ENCODE peak calls at places on chromosomes 11 and 22, in eight cellular contexts. T is HCT116, E is uterus, J is ovary, S is body of pancreas, A is stomach, F is vagina, M is transverse colon. K is an unnamed sample.

GRCh38 chr11:103988595-103988969 is 47.9 kb upstream of the DDI1 start:
- DNase-seq in F (no peak), E (no peak), J (no peak), M (no peak), A (no peak), S (no peak), T (no peak), K (no peak)

GRCh38 chr11:289706-290620 is 1.0 kb downstream of the PGGHG start:
- DNase-seq in T (no peak), E (peak; percentile 16), M (peak; percentile 13), S (peak; percentile 39), A (no peak), J (no peak), F (no peak), K (no peak)

GRCh38 chr11:120178441-120179070 is 32.3 kb upstream of the OAF start:
- DNase-seq in M (no peak), A (no peak), F (no peak), T (no peak), S (no peak), J (no peak), E (no peak), K (no peak)

GRCh38 chr11:107427569-107428180 is 29.9 kb downstream of the CWF19L2 start:
- DNase-seq in T (no peak), S (no peak), E (no peak), M (no peak), A (no peak), J (no peak), F (no peak), K (no peak)

GRCh38 chr11:7574491-7575129 is 60.8 kb downstream of the PPFIBP2 start:
- DNase-seq in M (no peak), S (no peak), J (no peak), A (no peak), E (no peak), F (no peak), T (no peak), K (no peak)

GRCh38 chr11:95682552-95682951 is 107.0 kb downstream of the FAM76B start:
- DNase-seq in A (no peak), T (no peak), J (no peak), M (no peak), E (no peak), F (no peak), S (no peak), K (no peak)

GRCh38 chr22:33397381-33397907 is 339.3 kb upstream of the SYN3 start:
- DNase-seq in M (no peak), F (no peak), T (no peak), A (no peak), S (no peak), J (no peak), E (no peak), K (no peak)

GRCh38 chr11:45331839-45332485 is 45.8 kb upstream of the SYT13 start:
- DNase-seq in E (no peak), F (peak; percentile 69), S (no peak), M (no peak), A (no peak), T (no peak), J (no peak), K (no peak)

GRCh38 chr11:35487532-35488078 is 37.8 kb downstream of the PAMR1 start:
- DNase-seq in M (no peak), S (peak; percentile 30), J (no peak), T (peak; percentile 22), A (no peak), F (no peak), E (peak; percentile 31), K (no peak)

GRCh38 chr11:44681698-44682097 is 45.1 kb upstream of the TSPAN18 start:
- DNase-seq in A (no peak), E (no peak), S (no peak), F (no peak), M (no peak), T (no peak), J (no peak), K (no peak)

GRCh38 chr11:73314121-73314948 is 6.3 kb downstream of the ARHGEF17 start:
- DNase-seq in E (peak; percentile 68), F (no peak), M (peak; percentile 12), A (no peak), T (no peak), J (no peak), S (no peak), K (no peak)

GRCh38 chr11:29211205-29211604 is 805.6 kb downstream of the KCNA4 start:
- DNase-seq in F (no peak), S (no peak), M (no peak), E (no peak), J (no peak), T (no peak), A (no peak), K (no peak)

GRCh38 chr22:26586556-26587325 is 3.2 kb downstream of the TPST2 start:
- DNase-seq in J (no peak), A (no peak), S (no peak), M (peak; percentile 28), E (no peak), T (no peak), F (no peak), K (no peak)

GRCh38 chr22:26553056-26553752 is 36.7 kb downstream of the TPST2 start:
- DNase-seq in F (no peak), T (no peak), M (no peak), S (peak; percentile 84), E (no peak), J (no peak), A (no peak), K (no peak)

GRCh38 chr11:70583781-70584218 is 185.5 kb downstream of the CTTN start:
- DNase-seq in J (no peak), F (no peak), M (no peak), S (no peak), T (no peak), E (no peak), A (no peak), K (no peak)

GRCh38 chr11:129375731-129376657 is at the start of gene BARX2:
- DNase-seq in A (peak; percentile 82), F (no peak), J (no peak), M (peak; percentile 79), S (peak; percentile 64), E (no peak), T (peak; percentile 26), K (no peak)

GRCh38 chr11:69948256-69949141 is 129.3 kb upstream of the FGF3 start:
- DNase-seq in A (peak; percentile 65), T (peak; percentile 96), E (no peak), F (no peak), M (peak; percentile 48), J (no peak), S (peak; percentile 33), K (no peak)

GRCh38 chr11:36213050-36213840 is 76.0 kb downstream of the COMMD9 start:
- DNase-seq in S (no peak), F (no peak), M (no peak), A (no peak), T (no peak), E (no peak), J (no peak), K (no peak)

GRCh38 chr11:108543316-108543955 is 45.3 kb upstream of the POGLUT3 start:
- DNase-seq in M (no peak), J (no peak), E (no peak), T (no peak), F (peak; percentile 18), S (no peak), A (no peak), K (no peak)

GRCh38 chr11:26105762-26106423 is 226.0 kb upstream of the ANO3 start:
- DNase-seq in S (no peak), F (no peak), E (no peak), T (no peak), A (no peak), J (no peak), M (no peak), K (no peak)

GRCh38 chr11:86513138-86513537 is 138.5 kb downstream of the CCDC81 start:
- DNase-seq in F (no peak), M (no peak), T (no peak), A (no peak), S (no peak), J (no peak), E (no peak), K (no peak)

GRCh38 chr11:92152245-92152644 is 72.4 kb upstream of the FAT3 start:
- DNase-seq in S (no peak), A (no peak), J (no peak), T (no peak), F (no peak), M (no peak), E (no peak), K (no peak)

GRCh38 chr11:35115688-35116030 is 23.3 kb upstream of the CD44 start:
- DNase-seq in T (no peak), J (no peak), F (no peak), M (no peak), S (no peak), E (no peak), A (no peak), K (no peak)

GRCh38 chr22:23893957-23894709 is at the start of gene MIF:
- DNase-seq in J (peak; percentile 94), S (peak; percentile 94), E (peak; percentile 96), F (peak; percentile 95), M (peak; percentile 97), A (peak; percentile 97), T (peak; percentile 80), K (peak; percentile 78)
- TF ChIP-seq POLR2A in J (peak; percentile 99), S (peak; percentile 94), E (peak; percentile 95), F (no peak), M (peak; percentile 93), A (no peak), T (peak; percentile 67), K (peak; percentile 88)

DNA sequence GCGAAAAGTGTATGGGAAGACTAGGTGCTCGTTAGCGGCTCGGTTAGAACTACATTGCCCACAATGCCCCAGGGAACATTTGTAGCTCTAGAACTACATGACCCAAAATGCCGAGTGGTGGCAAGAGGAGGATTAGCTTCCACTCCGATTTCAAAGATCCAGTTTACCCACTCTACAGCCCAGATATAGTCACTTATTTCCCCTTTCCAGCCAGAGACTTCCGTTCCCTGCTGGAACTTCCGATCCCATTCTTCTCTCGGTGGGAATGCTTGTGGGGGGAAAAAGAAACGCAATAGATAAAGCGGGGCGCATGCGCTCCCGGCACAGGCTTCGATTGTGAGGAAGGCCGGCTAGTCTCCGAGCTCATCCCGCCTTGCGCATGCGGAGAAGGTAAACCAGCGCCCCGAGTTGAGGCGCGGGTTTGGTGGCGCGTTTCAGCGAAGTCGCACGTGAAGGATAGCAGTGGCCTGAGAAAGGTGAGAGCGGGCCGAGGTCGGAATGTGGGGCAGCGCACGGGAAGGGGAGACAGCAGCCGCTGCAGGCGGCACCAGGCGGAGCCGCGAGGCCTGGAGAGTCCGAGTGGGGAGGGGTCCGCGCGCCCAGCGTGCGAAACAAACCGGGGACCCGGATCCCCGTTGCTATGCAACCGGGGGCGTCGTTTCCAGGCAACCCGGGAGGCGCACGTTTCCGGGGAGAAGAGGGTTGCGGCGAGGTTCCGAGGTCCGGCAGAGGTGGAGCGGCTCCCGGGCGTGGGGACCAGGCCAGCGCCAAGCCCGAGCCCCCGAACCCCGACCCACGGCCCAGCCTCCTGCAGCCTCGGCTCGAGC is at the start of gene TMEM109:
- DNase-seq in M (peak; percentile 90), A (peak; percentile 90), F (no peak), E (peak; percentile 87), J (peak; percentile 91), T (peak; percentile 73), S (peak; percentile 90), K (peak; percentile 83)
- TF ChIP-seq POLR2A in M (peak; percentile 51), A (no peak), F (no peak), E (peak; percentile 70), J (peak; percentile 52), T (peak; percentile 44), S (peak; percentile 72), K (peak; percentile 68)

GRCh38 chr22:35589736-35590079 is 27.4 kb downstream of the MB start:
- DNase-seq in A (no peak), T (no peak), F (no peak), E (no peak), S (no peak), J (no peak), M (no peak), K (no peak)
- TF ChIP-seq POLR2A in A (no peak), T (no peak), F (no peak), E (no peak), S (no peak), J (no peak), M (no peak), K (no peak)

GRCh38 chr11:65856689-65857499 is 1.1 kb downstream of the CFL1 start:
- DNase-seq in A (peak; percentile 84), M (peak; percentile 90), S (peak; percentile 75), E (peak; percentile 78), F (no peak), T (no peak), J (peak; percentile 73), K (peak; percentile 60)
- TF ChIP-seq POLR2A in A (no peak), M (peak; percentile 88), S (peak; percentile 49), E (peak; percentile 36), F (no peak), T (no peak), J (peak; percentile 60), K (no peak)

K was measured in gastrocnemius medialis.